ENCODE peak calls at places on chromosomes 2 and 18, in eight cellular contexts. Z is HT-29; O is Ammon's horn; V is A673; L is activated CD4-positive, alpha-beta T cell treated with anti-CD3 and anti-CD28 coated beads, Interleukin-2, amount 10 ng/mL, durations not matched to agents 7 days and 5 days; S is hypothalamus; Y is HFF-Myc; F is IMR-90. C is an unnamed sample.

GRCh38 chr2:15159751-15160177 is 401.4 kb downstream of the NBAS start:
- DNase-seq in Z (peak), V (peak), F (peak), Y (peak), L (peak), S (peak), O (peak), C (peak)

GRCh38 chr18:36265035-36265434 is 32.5 kb upstream of the FHOD3 start:
- DNase-seq in Y (no peak), Z (no peak), L (no peak), S (no peak), O (no peak), V (no peak), F (no peak), C (peak)

GRCh38 chr18:42174909-42175308 is 219.9 kb downstream of the PIK3C3 start:
- DNase-seq in F (no peak), L (no peak), V (peak), Z (no peak), S (no peak), O (no peak), Y (no peak), C (no peak)

GRCh38 chr18:24126155-24126947 is 12.5 kb upstream of the CABYR start:
- DNase-seq in V (no peak), Y (no peak), S (no peak), F (peak), Z (no peak), L (no peak), O (no peak), C (peak)

GRCh38 chr2:144198116-144198515 is 321.8 kb downstream of the ZEB2 start:
- DNase-seq in S (no peak), V (peak), L (no peak), F (peak), Y (peak), O (no peak), Z (peak), C (peak)

GRCh38 chr2:127398239-127398590 is 10.4 kb upstream of the MAP3K2 start:
- DNase-seq in S (no peak), O (peak), F (peak), L (peak), Z (peak), V (peak), Y (peak), C (peak)

GRCh38 chr2:200966770-200967169 is 3.3 kb upstream of the ORC2 start:
- DNase-seq in L (no peak), Z (no peak), O (no peak), Y (peak), F (peak), V (peak), S (no peak), C (no peak)

GRCh38 chr18:34928068-34928753 is 113.0 kb upstream of the MAPRE2 start:
- DNase-seq in S (no peak), O (no peak), Z (no peak), L (no peak), F (no peak), V (no peak), Y (no peak), C (no peak)

GRCh38 chr2:12678189-12678588 is 38.5 kb upstream of the TRIB2 start:
- DNase-seq in L (no peak), Z (no peak), F (peak), V (no peak), O (no peak), Y (no peak), S (no peak), C (no peak)

GRCh38 chr2:62596061-62596658 is 90.2 kb upstream of the TMEM17 start:
- DNase-seq in Z (no peak), L (no peak), S (no peak), Y (peak), V (no peak), O (no peak), F (peak), C (no peak)

GRCh38 chr2:144325086-144325485 is 194.8 kb downstream of the ZEB2 start:
- DNase-seq in S (no peak), F (no peak), V (no peak), L (peak), Z (no peak), O (no peak), Y (no peak), C (no peak)

GRCh38 chr2:196234672-196235071 is 63.3 kb upstream of the STK17B start:
- DNase-seq in O (no peak), F (peak), S (no peak), V (peak), Y (no peak), Z (no peak), L (peak), C (no peak)

GRCh38 chr2:226338825-226339224 is 460.8 kb downstream of the IRS1 start:
- DNase-seq in O (no peak), L (no peak), S (no peak), Y (no peak), V (no peak), Z (peak), F (no peak), C (peak)

GRCh38 chr18:686339-687111 is 25.9 kb downstream of the ENOSF1 start:
- DNase-seq in F (peak), Z (no peak), L (no peak), Y (no peak), O (peak), S (no peak), V (no peak), C (peak)

GRCh38 chr2:130380096-130380934 is 24.5 kb downstream of the PTPN18 start:
- DNase-seq in S (no peak), V (no peak), Y (no peak), L (peak), F (no peak), Z (no peak), O (no peak), C (no peak)

GRCh38 chr2:26614205-26615128 is 26.7 kb downstream of the CIB4 start:
- DNase-seq in F (no peak), Y (no peak), S (no peak), L (no peak), Z (no peak), V (no peak), O (no peak), C (no peak)

GRCh38 chr18:11154369-11154982 is 5.1 kb upstream of the PIEZO2 start:
- DNase-seq in L (no peak), Y (no peak), Z (peak), S (no peak), O (peak), V (peak), F (peak), C (peak)

GRCh38 chr2:46118656-46119338 is 178.4 kb upstream of the EPAS1 start:
- DNase-seq in Z (no peak), S (no peak), L (no peak), O (no peak), F (no peak), Y (no peak), V (no peak), C (no peak)

GRCh38 chr2:131590896-131591295 is 63.2 kb downstream of the CCDC74A start:
- DNase-seq in S (no peak), Z (no peak), O (no peak), L (no peak), Y (no peak), F (no peak), V (no peak), C (no peak)

GRCh38 chr2:218879881-218880748 is 537 bp upstream of the WNT10A start:
- DNase-seq in F (no peak), V (peak), L (peak), O (no peak), Z (peak), Y (no peak), S (no peak), C (no peak)

GRCh38 chr18:8212893-8213805 is 396.1 kb upstream of the RAB12 start:
- DNase-seq in Z (no peak), V (no peak), Y (no peak), O (no peak), F (peak), L (no peak), S (no peak), C (no peak)

C was measured in cardiac muscle cell.